ENCODE peak calls at places on chromosomes 11 and 22, in eight cellular contexts. J is lower lobe of right lung; Y is K562; B is body of pancreas; W is CD8-positive, alpha-beta T cell; V is PC-3; H is right cardiac atrium; D is upper lobe of right lung. N is an unnamed sample. For H3K4me1, the result is how much of the 10 kb centered on the place peaks cover.

GRCh38 chr22:46587067-46587471 is 33.1 kb upstream of the GRAMD4 start:
- ATAC-seq in D (no peak), Y (no peak), J (no peak), W (peak), B (no peak), V (no peak), H (no peak), N (no peak)

GRCh38 chr22:21959274-21960074 is 6.8 kb upstream of the PPM1F start:
- ATAC-seq in Y (peak), W (no peak), H (no peak), D (no peak), V (no peak), B (no peak), J (no peak), N (peak)

GRCh38 chr22:20829735-20830134 is 28.9 kb downstream of the PI4KA start:
- ATAC-seq in H (no peak), V (no peak), Y (no peak), D (no peak), B (no peak), J (no peak), W (no peak), N (no peak)

GRCh38 chr11:12508151-12508740 is 130.9 kb downstream of the PARVA start:
- ATAC-seq in Y (no peak), B (peak), D (no peak), W (no peak), V (no peak), J (no peak), H (peak), N (peak)

GRCh38 chr11:10496296-10496936 is 41.4 kb downstream of the AMPD3 start:
- ATAC-seq in Y (no peak), B (no peak), V (no peak), D (no peak), J (no peak), H (no peak), W (no peak), N (no peak)

GRCh38 chr11:133249065-133249464 is 283.2 kb downstream of the OPCML start:
- ATAC-seq in B (no peak), J (no peak), Y (no peak), V (no peak), W (no peak), D (no peak), H (no peak), N (no peak)

GRCh38 chr22:33515733-33516297 is 404.5 kb downstream of the LARGE1 start:
- ATAC-seq in B (no peak), Y (no peak), D (no peak), V (no peak), H (no peak), W (no peak), J (no peak), N (no peak)

GRCh38 chr11:90614318-90614717 is 391.5 kb upstream of the CHORDC1 start:
- ATAC-seq in Y (no peak), H (no peak), V (no peak), B (no peak), J (no peak), W (no peak), D (no peak), N (no peak)

GRCh38 chr11:32184057-32185055 is 93.5 kb downstream of the RCN1 start:
- ATAC-seq in D (no peak), B (no peak), H (peak), V (no peak), W (no peak), Y (no peak), J (no peak), N (no peak)

GRCh38 chr11:84719935-84720577 is 907.1 kb downstream of the DLG2 start:
- ATAC-seq in H (peak), J (peak), V (no peak), B (peak), D (peak), W (no peak), Y (no peak), N (peak)

GRCh38 chr11:62193954-62194353 is 3.9 kb downstream of the SCGB1D1 start:
- ATAC-seq in J (peak), D (peak), Y (peak), H (no peak), W (no peak), V (no peak), B (no peak), N (no peak)

GRCh38 chr11:75777461-75778110 is 9.0 kb downstream of the DGAT2 start:
- ATAC-seq in B (no peak), D (peak), W (no peak), J (peak), V (peak), H (no peak), Y (peak), N (no peak)

GRCh38 chr22:45235101-45235777 is 5.5 kb downstream of the KIAA0930 start:
- ATAC-seq in Y (no peak), B (no peak), W (peak), D (peak), H (peak), V (no peak), J (peak), N (no peak)

GRCh38 chr22:41177040-41177625 is 28.0 kb upstream of the L3MBTL2 start:
- ATAC-seq in H (peak), D (peak), J (no peak), Y (no peak), V (no peak), B (no peak), W (no peak), N (no peak)

GRCh38 chr11:128216198-128216597 is 371.2 kb downstream of the ETS1 start:
- ATAC-seq in B (no peak), H (no peak), W (no peak), Y (no peak), V (no peak), D (no peak), J (no peak), N (no peak)

GRCh38 chr11:57249384-57250319 is 12.6 kb upstream of the APLNR start:
- ATAC-seq in J (peak), B (peak), D (peak), W (no peak), Y (peak), H (peak), V (peak), N (peak)

GRCh38 chr11:27124514-27125264 is 84.1 kb downstream of the BBOX1 start:
- ATAC-seq in J (no peak), V (no peak), Y (no peak), B (no peak), H (peak), W (no peak), D (no peak), N (no peak)

GRCh38 chr11:70812472-70812871 is 414.1 kb downstream of the CTTN start:
- ATAC-seq in V (no peak), D (no peak), H (no peak), W (no peak), B (no peak), Y (no peak), J (no peak), N (no peak)

GRCh38 chr11:124918950-124919349 is at the start of gene HEPN1:
- ATAC-seq in H (no peak), D (no peak), V (no peak), J (no peak), Y (no peak), B (no peak), W (no peak), N (no peak)

GRCh38 chr11:14902650-14903350 is 10.8 kb upstream of the CYP2R1 start:
- ATAC-seq in J (no peak), B (no peak), D (no peak), W (no peak), V (peak), H (no peak), Y (peak), N (no peak)

GRCh38 chr11:73983764-73984543 is 1.3 kb upstream of the UCP2 start:
- ATAC-seq in H (peak), W (no peak), Y (no peak), B (no peak), V (no peak), J (no peak), D (no peak), N (no peak)

GRCh38 chr11:33900159-33900855 is 8.4 kb upstream of the LMO2 start:
- ATAC-seq in B (no peak), V (no peak), J (no peak), W (no peak), Y (no peak), D (no peak), H (no peak), N (no peak)

GRCh38 chr11:26187639-26188038 is 144.3 kb upstream of the ANO3 start:
- ATAC-seq in B (no peak), J (peak), D (peak), H (peak), W (no peak), V (no peak), Y (no peak), N (no peak)

GRCh38 chr11:35887737-35888136 is 56.1 kb upstream of the LDLRAD3 start:
- ATAC-seq in V (peak), H (no peak), D (no peak), W (no peak), J (no peak), B (no peak), Y (no peak), N (no peak)

GRCh38 chr22:20859615-20860014 is 808 bp downstream of the SNAP29 start:
- ATAC-seq in H (no peak), J (no peak), V (no peak), B (no peak), Y (no peak), D (no peak), W (no peak), N (no peak)

GRCh38 chr22:46036558-46037408 is 59.8 kb upstream of the WNT7B start:
- ATAC-seq in D (no peak), B (peak), W (peak), J (no peak), Y (peak), V (peak), H (no peak), N (no peak)

GRCh38 chr11:27024865-27025264 is 15.8 kb upstream of the BBOX1 start:
- ATAC-seq in W (no peak), V (no peak), D (no peak), H (no peak), Y (no peak), B (no peak), J (no peak), N (no peak)

GRCh38 chr11:93591247-93591898 is 48.2 kb upstream of the SMCO4 start:
- ATAC-seq in H (no peak), Y (peak), B (no peak), V (no peak), W (no peak), D (no peak), J (no peak), N (no peak)

GRCh38 chr11:69333906-69334305 is 40.0 kb downstream of the MYEOV start:
- ATAC-seq in Y (no peak), B (no peak), H (no peak), V (no peak), J (no peak), D (no peak), W (no peak), N (no peak)

GRCh38 chr11:11351042-11351586 is 1.9 kb downstream of the CSNK2A3 start:
- ATAC-seq in V (no peak), B (no peak), Y (no peak), H (no peak), J (no peak), W (no peak), D (no peak), N (no peak)

GRCh38 chr22:45516923-45517675 is 14.4 kb downstream of the FBLN1 start:
- ATAC-seq in J (peak), D (peak), V (no peak), B (peak), Y (no peak), H (no peak), W (no peak), N (no peak)

GRCh38 chr11:43818220-43818619 is 62.4 kb upstream of the ALKBH3 start:
- ATAC-seq in W (no peak), D (no peak), H (no peak), Y (no peak), B (no peak), J (no peak), V (peak), N (no peak)

GRCh38 chr22:38246692-38247091 is 26.1 kb downstream of the TMEM184B start:
- ATAC-seq in W (no peak), Y (no peak), V (no peak), D (no peak), H (peak), J (no peak), B (peak), N (peak)

GRCh38 chr11:74474316-74474715 is 7.0 kb upstream of the KCNE3 start:
- ATAC-seq in V (no peak), H (peak), J (peak), W (no peak), B (no peak), Y (no peak), D (no peak), N (peak)

GRCh38 chr11:61518032-61518795 is 9.7 kb downstream of the LRRC10B start:
- ATAC-seq in H (no peak), D (no peak), Y (no peak), J (no peak), B (no peak), V (no peak), W (no peak), N (no peak)

GRCh38 chr11:28343304-28344233 is 235.4 kb downstream of the METTL15 start:
- ATAC-seq in J (no peak), V (peak), W (no peak), B (no peak), H (no peak), D (no peak), Y (peak), N (no peak)

GRCh38 chr11:117023178-117023577 is 75.0 kb downstream of the SIK3 start:
- ATAC-seq in V (no peak), D (no peak), B (no peak), Y (no peak), H (no peak), J (no peak), W (no peak), N (no peak)

GRCh38 chr11:35935390-35935789 is 8.5 kb upstream of the LDLRAD3 start:
- ATAC-seq in J (no peak), V (no peak), H (no peak), D (no peak), Y (no peak), B (no peak), W (no peak), N (no peak)

GRCh38 chr11:113505541-113506375 is 30.6 kb upstream of the DRD2 start:
- ATAC-seq in J (no peak), H (peak), V (no peak), Y (no peak), B (peak), W (no peak), D (no peak), N (no peak)

GRCh38 chr11:30360741-30361140 is 37.8 kb downstream of the ARL14EP start:
- ATAC-seq in Y (no peak), W (no peak), V (no peak), B (no peak), D (no peak), J (no peak), H (no peak), N (no peak)
- H3K4me1 ChIP-seq in Y (under half), W (under half), V (under half), B (under half), D (under half), J (under half), H (under half), N (under half)

GRCh38 chr11:63765688-63766241 is 2.8 kb downstream of the ZFTA start:
- ATAC-seq in H (no peak), V (no peak), B (no peak), W (no peak), D (no peak), Y (no peak), J (no peak), N (no peak)
- H3K4me3 ChIP-seq in H (no peak), V (no peak), B (no peak), W (no peak), D (no peak), Y (no peak), J (no peak), N (no peak)

DNA sequence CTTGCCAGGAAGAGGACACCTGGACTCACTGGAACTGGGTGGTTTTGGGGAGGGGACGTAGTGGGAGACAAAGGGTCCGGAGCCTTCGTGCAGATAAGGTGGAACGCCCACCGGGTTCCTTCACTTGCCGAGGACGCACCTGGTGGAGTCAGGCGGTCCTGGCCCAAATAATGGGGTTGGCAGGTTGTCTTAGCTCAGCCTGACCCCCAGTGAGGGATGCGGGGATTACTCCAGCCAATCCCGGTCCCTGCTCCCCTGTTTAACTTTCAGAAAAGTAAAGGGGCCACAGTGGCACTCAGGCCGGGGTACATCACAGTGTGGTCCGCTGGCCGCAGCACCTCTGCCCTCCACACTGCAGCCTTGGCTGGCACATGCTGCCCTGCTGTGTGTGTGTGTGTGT is 18.0 kb downstream of the A4GALT start:
- ATAC-seq in B (no peak), V (no peak), W (no peak), H (no peak), J (no peak), Y (no peak), D (no peak), N (no peak)
- H3K4me1 ChIP-seq in B (under half), V (under half), W (under half), H (under half), J (under half), Y (under half), D (under half), N (half or more)

GRCh38 chr22:39924286-39924685 is 23.4 kb downstream of the GRAP2 start:
- ATAC-seq in H (no peak), W (no peak), D (no peak), V (no peak), Y (no peak), B (no peak), J (no peak), N (no peak)

GRCh38 chr22:39927544-39927943 is 26.7 kb downstream of the GRAP2 start:
- ATAC-seq in Y (peak), B (no peak), W (no peak), V (no peak), J (no peak), H (no peak), D (no peak), N (no peak)

GRCh38 chr22:39926175-39927152 is 25.6 kb downstream of the GRAP2 start:
- ATAC-seq in W (peak), D (no peak), J (no peak), B (peak), V (no peak), Y (peak), H (no peak), N (no peak)

GRCh38 chr22:39923689-39924088 is 22.8 kb downstream of the GRAP2 start:
- ATAC-seq in V (no peak), J (no peak), H (no peak), Y (no peak), B (peak), W (no peak), D (no peak), N (no peak)

GRCh38 chr22:39925273-39925672 is 24.4 kb downstream of the GRAP2 start:
- ATAC-seq in D (no peak), B (no peak), Y (no peak), H (no peak), V (no peak), J (no peak), W (no peak), N (no peak)
- H3K4me3 ChIP-seq in D (no peak), B (no peak), Y (no peak), H (no peak), V (no peak), J (no peak), W (peak), N (no peak)

DNA sequence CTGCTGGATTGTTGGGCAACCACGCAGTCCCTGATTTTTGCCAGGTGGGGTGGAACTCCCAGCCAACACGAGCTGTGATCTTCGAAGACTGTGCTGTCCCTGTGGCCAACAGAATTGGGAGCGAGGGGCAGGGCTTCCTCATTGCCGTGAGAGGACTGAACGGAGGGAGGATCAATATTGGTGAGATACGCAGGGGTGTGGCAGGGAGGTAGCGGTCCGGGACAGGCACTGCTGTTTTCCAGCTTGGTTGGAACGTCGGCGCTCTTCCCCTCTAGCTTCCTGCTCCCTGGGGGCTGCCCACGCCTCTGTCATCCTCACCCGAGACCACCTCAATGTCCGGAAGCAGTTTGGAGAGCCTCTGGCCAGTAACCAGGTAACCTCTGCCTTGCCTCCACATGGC is 7.6 kb downstream of the ACAD8 start:
- ATAC-seq in D (no peak), J (no peak), V (no peak), Y (no peak), H (no peak), B (no peak), W (no peak), N (no peak)
- H3K4me1 ChIP-seq in D (under half), J (under half), V (under half), Y (under half), H (under half), B (under half), W (under half), N (under half)

DNA sequence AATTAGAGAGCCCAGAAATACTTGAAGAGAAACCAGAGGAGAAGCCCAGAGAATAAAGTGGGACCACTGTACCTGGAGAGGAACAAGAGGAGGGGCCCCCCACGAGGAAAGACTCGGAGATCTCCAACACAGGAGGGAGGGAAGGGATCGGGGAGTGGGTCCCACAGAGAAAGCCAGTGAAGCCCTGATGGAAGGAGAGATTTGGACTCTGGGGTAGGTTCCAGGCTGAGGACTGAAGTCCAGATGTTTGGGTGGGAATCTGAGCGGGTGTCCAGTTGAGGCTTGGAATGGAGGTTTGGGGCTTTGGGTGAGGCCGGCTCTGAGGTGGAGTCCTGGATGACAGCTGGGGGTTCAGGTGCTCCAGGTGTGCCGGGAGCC is 32.7 kb downstream of the PDE2A start:
- ATAC-seq in H (no peak), V (no peak), B (no peak), Y (no peak), J (no peak), W (no peak), D (no peak), N (no peak)
- H3K4me3 ChIP-seq in H (peak), V (peak), B (peak), Y (no peak), J (peak), W (no peak), D (peak), N (peak)

GRCh38 chr11:86047275-86047991 is 21.5 kb downstream of the PICALM start:
- ATAC-seq in B (no peak), W (peak), H (no peak), J (peak), D (peak), Y (no peak), V (no peak), N (no peak)

GRCh38 chr11:86052697-86053641 is 15.9 kb downstream of the PICALM start:
- ATAC-seq in W (peak), B (peak), Y (peak), H (no peak), D (peak), V (no peak), J (no peak), N (no peak)

GRCh38 chr11:86046111-86046510 is 22.8 kb downstream of the PICALM start:
- ATAC-seq in V (no peak), J (no peak), W (no peak), B (no peak), D (no peak), Y (no peak), H (no peak), N (no peak)

GRCh38 chr11:86050310-86050709 is 18.6 kb downstream of the PICALM start:
- ATAC-seq in H (no peak), W (no peak), D (no peak), J (no peak), B (no peak), Y (no peak), V (no peak), N (no peak)
- H3K4me1 ChIP-seq in H (under half), W (half or more), D (half or more), J (half or more), B (half or more), Y (under half), V (under half), N (under half)